ENCODE peak calls at places on chromosomes 11 and 22, in ten cellular contexts. R is neural crest cell; S is endothelial cell; A is breast epithelium; V is effector memory CD4-positive, alpha-beta T cell; O is left cardiac atrium; X is kidney; W is nucleus accumbens; E is choroid plexus epithelial cell; T is NCI-H1417. B is an unnamed sample.

GRCh38 chr11:36420025-36420424 is 90.0 kb downstream of the TRAF6 start:
- DNase-seq in R (no peak), S (no peak), A (no peak), V (no peak), O (no peak), X (no peak), W (no peak), E (no peak), T (no peak), B (no peak)

GRCh38 chr11:2769779-2770555 is 70.2 kb upstream of the KCNQ1OT1 start:
- DNase-seq in R (no peak), S (peak), A (peak), V (no peak), O (no peak), X (peak), W (no peak), E (no peak), T (no peak), B (no peak)

GRCh38 chr11:59097113-59097708 is 9.8 kb upstream of the FAM111B start:
- DNase-seq in R (peak), S (peak), A (no peak), V (peak), O (peak), X (no peak), W (peak), E (peak), T (peak), B (no peak)

GRCh38 chr11:123188508-123189165 is 6.4 kb downstream of the CLMP start:
- DNase-seq in R (no peak), S (no peak), A (peak), V (no peak), O (no peak), X (no peak), W (no peak), E (peak), T (no peak), B (no peak)

GRCh38 chr11:73218106-73218829 is at the start of gene P2RY2:
- DNase-seq in R (peak), S (peak), A (peak), V (no peak), O (peak), X (peak), W (peak), E (peak), T (peak), B (peak)

GRCh38 chr11:62439785-62440602 is 21.2 kb downstream of the SCGB1A1 start:
- DNase-seq in R (no peak), S (no peak), A (peak), V (no peak), O (peak), X (no peak), W (no peak), E (no peak), T (no peak), B (peak)

GRCh38 chr11:15560689-15561467 is 446.2 kb downstream of the INSC start:
- DNase-seq in R (no peak), S (no peak), A (no peak), V (no peak), O (no peak), X (no peak), W (no peak), E (no peak), T (no peak), B (no peak)

GRCh38 chr11:133999355-133999754 is 42.6 kb upstream of the IGSF9B start:
- DNase-seq in R (no peak), S (no peak), A (no peak), V (no peak), O (no peak), X (no peak), W (no peak), E (no peak), T (no peak), B (no peak)

GRCh38 chr11:119369035-119369925 is 12.2 kb downstream of the USP2 start:
- DNase-seq in R (no peak), S (no peak), A (no peak), V (no peak), O (no peak), X (peak), W (no peak), E (no peak), T (no peak), B (no peak)

GRCh38 chr22:30332551-30332950 is 5.8 kb upstream of the TBC1D10A start:
- DNase-seq in R (no peak), S (no peak), A (no peak), V (no peak), O (no peak), X (no peak), W (peak), E (no peak), T (no peak), B (no peak)

GRCh38 chr22:29311468-29312217 is 3.9 kb downstream of the RASL10A start:
- DNase-seq in R (no peak), S (no peak), A (no peak), V (no peak), O (peak), X (peak), W (no peak), E (no peak), T (no peak), B (no peak)

GRCh38 chr22:44292007-44292370 is 20.8 kb downstream of the SHISAL1 start:
- DNase-seq in R (no peak), S (no peak), A (no peak), V (no peak), O (no peak), X (no peak), W (no peak), E (no peak), T (no peak), B (no peak)

GRCh38 chr11:88631497-88631896 is 294.0 kb upstream of the CTSC start:
- DNase-seq in R (no peak), S (no peak), A (no peak), V (no peak), O (no peak), X (no peak), W (no peak), E (peak), T (no peak), B (peak)

GRCh38 chr11:74022541-74022940 is 13.7 kb upstream of the UCP3 start:
- DNase-seq in R (no peak), S (no peak), A (no peak), V (no peak), O (no peak), X (no peak), W (no peak), E (no peak), T (no peak), B (no peak)

GRCh38 chr22:24171822-24172221 is 9.5 kb upstream of the SUSD2 start:
- DNase-seq in R (no peak), S (no peak), A (no peak), V (no peak), O (no peak), X (no peak), W (no peak), E (no peak), T (no peak), B (no peak)

GRCh38 chr22:38164578-38164953 is 17.1 kb downstream of the PLA2G6 start:
- DNase-seq in R (no peak), S (no peak), A (no peak), V (no peak), O (no peak), X (peak), W (no peak), E (no peak), T (no peak), B (no peak)

GRCh38 chr11:17563248-17563647 is 16.2 kb downstream of the OTOG start:
- DNase-seq in R (no peak), S (no peak), A (no peak), V (no peak), O (no peak), X (peak), W (no peak), E (no peak), T (no peak), B (peak)

GRCh38 chr11:68987211-68987610 is 6.4 kb upstream of the MRGPRD start:
- DNase-seq in R (no peak), S (no peak), A (no peak), V (no peak), O (no peak), X (no peak), W (no peak), E (peak), T (no peak), B (no peak)

GRCh38 chr11:34972892-34973291 is 56.5 kb downstream of the PDHX start:
- DNase-seq in R (no peak), S (no peak), A (no peak), V (no peak), O (no peak), X (no peak), W (no peak), E (peak), T (no peak), B (peak)

GRCh38 chr22:27668828-27669797 is 132.4 kb downstream of the MN1 start:
- DNase-seq in R (no peak), S (no peak), A (no peak), V (no peak), O (peak), X (peak), W (no peak), E (peak), T (no peak), B (peak)

GRCh38 chr11:130649749-130650275 is 201.4 kb downstream of the ADAMTS15 start:
- DNase-seq in R (no peak), S (no peak), A (no peak), V (no peak), O (no peak), X (no peak), W (no peak), E (no peak), T (no peak), B (no peak)

GRCh38 chr11:80916180-80916811 is 1475.5 kb upstream of the TENM4 start:
- DNase-seq in R (no peak), S (no peak), A (no peak), V (no peak), O (no peak), X (no peak), W (no peak), E (no peak), T (no peak), B (no peak)

GRCh38 chr22:24986816-24987215 is 34.3 kb downstream of the KIAA1671 start:
- DNase-seq in R (no peak), S (no peak), A (no peak), V (no peak), O (no peak), X (no peak), W (no peak), E (no peak), T (no peak), B (no peak)

GRCh38 chr11:70799386-70799785 is 401.1 kb downstream of the CTTN start:
- DNase-seq in R (no peak), S (no peak), A (no peak), V (no peak), O (no peak), X (no peak), W (no peak), E (peak), T (no peak), B (no peak)

GRCh38 chr11:102798012-102798746 is at the start of gene MMP1:
- DNase-seq in R (no peak), S (no peak), A (no peak), V (no peak), O (no peak), X (no peak), W (no peak), E (no peak), T (no peak), B (peak)

GRCh38 chr11:125626381-125626950 is 1.5 kb downstream of the CHEK1 start:
- DNase-seq in R (no peak), S (no peak), A (no peak), V (no peak), O (no peak), X (no peak), W (no peak), E (no peak), T (peak), B (no peak)

GRCh38 chr11:129598378-129598777 is 217.3 kb upstream of the TMEM45B start:
- DNase-seq in R (no peak), S (no peak), A (no peak), V (no peak), O (no peak), X (no peak), W (no peak), E (no peak), T (no peak), B (no peak)

GRCh38 chr11:117457835-117458234 is 130.2 kb downstream of the CEP164 start:
- DNase-seq in R (no peak), S (no peak), A (no peak), V (no peak), O (no peak), X (no peak), W (no peak), E (no peak), T (peak), B (no peak)

GRCh38 chr22:36362819-36363377 is 24.9 kb downstream of the MYH9 start:
- DNase-seq in R (no peak), S (no peak), A (no peak), V (no peak), O (no peak), X (peak), W (no peak), E (no peak), T (no peak), B (no peak)

GRCh38 chr11:398826-399225 is 4.8 kb downstream of the PKP3 start:
- DNase-seq in R (no peak), S (no peak), A (no peak), V (no peak), O (no peak), X (no peak), W (no peak), E (no peak), T (no peak), B (no peak)

GRCh38 chr22:50190182-50190951 is 4.7 kb downstream of the TRABD start:
- DNase-seq in R (no peak), S (no peak), A (peak), V (peak), O (peak), X (peak), W (no peak), E (peak), T (peak), B (peak)

GRCh38 chr11:119585038-119585666 is 143.8 kb downstream of the NECTIN1 start:
- DNase-seq in R (peak), S (peak), A (peak), V (no peak), O (no peak), X (peak), W (no peak), E (peak), T (peak), B (no peak)

GRCh38 chr22:44423556-44423955 is 74.5 kb downstream of the RTL6 start:
- DNase-seq in R (no peak), S (no peak), A (no peak), V (no peak), O (no peak), X (peak), W (no peak), E (no peak), T (no peak), B (no peak)

GRCh38 chr11:88439356-88439755 is 101.8 kb upstream of the CTSC start:
- DNase-seq in R (no peak), S (no peak), A (no peak), V (no peak), O (no peak), X (no peak), W (no peak), E (no peak), T (no peak), B (no peak)

GRCh38 chr11:75801362-75802021 is 13.5 kb upstream of the UVRAG start:
- DNase-seq in R (no peak), S (no peak), A (no peak), V (no peak), O (peak), X (peak), W (no peak), E (no peak), T (no peak), B (no peak)

GRCh38 chr11:21285104-21285503 is 615.7 kb downstream of the NELL1 start:
- DNase-seq in R (no peak), S (no peak), A (no peak), V (no peak), O (no peak), X (no peak), W (no peak), E (no peak), T (no peak), B (no peak)

GRCh38 chr22:23696326-23696851 is 5.6 kb downstream of the RGL4 start:
- DNase-seq in R (no peak), S (no peak), A (no peak), V (peak), O (no peak), X (no peak), W (no peak), E (peak), T (no peak), B (no peak)

GRCh38 chr11:34792814-34793241 is 123.4 kb downstream of the APIP start:
- DNase-seq in R (no peak), S (no peak), A (peak), V (no peak), O (no peak), X (no peak), W (peak), E (no peak), T (no peak), B (no peak)

GRCh38 chr11:78940500-78941225 is 366.0 kb upstream of the NARS2 start:
- DNase-seq in R (no peak), S (no peak), A (no peak), V (no peak), O (no peak), X (no peak), W (no peak), E (no peak), T (peak), B (no peak)

B was measured in NCI-H226.